ENCODE peak calls at places on chromosomes 13 and 19, in nine cellular contexts. X is lung, U is fibroblast of lung, W is transverse colon, M is psoas muscle, Q is kidney, E is heart right ventricle, V is HCT116, P is right lobe of liver. I is an unnamed sample.

GRCh38 chr19:33298146-33298911 is 4.0 kb downstream of the CEBPA start:
- DNase-seq in X (no peak), U (no peak), W (peak), M (no peak), Q (peak), E (no peak), V (no peak), P (peak), I (peak)

GRCh38 chr13:105090244-105090643 is 1445.2 kb downstream of the EFNB2 start:
- DNase-seq in X (no peak), U (no peak), W (no peak), M (no peak), Q (no peak), E (no peak), V (no peak), P (no peak), I (no peak)

GRCh38 chr13:30415430-30416030 is 6.8 kb upstream of the UBE2L5 start:
- DNase-seq in X (no peak), U (no peak), W (no peak), M (no peak), Q (no peak), E (no peak), V (no peak), P (no peak), I (no peak)

GRCh38 chr13:84609716-84610115 is 727.4 kb upstream of the SLITRK1 start:
- DNase-seq in X (no peak), U (peak), W (no peak), M (no peak), Q (no peak), E (no peak), V (no peak), P (no peak), I (no peak)

GRCh38 chr13:103067751-103068563 is 1.7 kb upstream of the SLC10A2 start:
- DNase-seq in X (no peak), U (no peak), W (peak), M (no peak), Q (no peak), E (no peak), V (no peak), P (no peak), I (no peak)

GRCh38 chr19:28136796-28137195 is 1076.2 kb downstream of the UQCRFS1 start:
- DNase-seq in X (no peak), U (no peak), W (no peak), M (no peak), Q (no peak), E (no peak), V (no peak), P (no peak), I (no peak)

GRCh38 chr19:38317104-38317612 is 1.4 kb upstream of the YIF1B start:
- DNase-seq in X (no peak), U (no peak), W (no peak), M (no peak), Q (no peak), E (no peak), V (no peak), P (no peak), I (no peak)

GRCh38 chr19:38223617-38224013 is 407 bp downstream of the DPF1 start:
- DNase-seq in X (no peak), U (no peak), W (no peak), M (no peak), Q (no peak), E (no peak), V (no peak), P (no peak), I (no peak)

GRCh38 chr13:32984857-32985626 is 31.2 kb upstream of the KL start:
- DNase-seq in X (no peak), U (no peak), W (peak), M (no peak), Q (no peak), E (no peak), V (no peak), P (no peak), I (no peak)

GRCh38 chr19:40512473-40513344 is 45.9 kb downstream of the SPTBN4 start:
- DNase-seq in X (no peak), U (no peak), W (no peak), M (no peak), Q (no peak), E (no peak), V (no peak), P (no peak), I (no peak)

GRCh38 chr19:39444598-39445257 is 654 bp upstream of the SUPT5H start:
- DNase-seq in X (no peak), U (peak), W (no peak), M (no peak), Q (no peak), E (no peak), V (no peak), P (no peak), I (no peak)

GRCh38 chr13:20049558-20050473 is 91.3 kb downstream of the ZMYM2 start:
- DNase-seq in X (no peak), U (no peak), W (no peak), M (no peak), Q (no peak), E (no peak), V (no peak), P (no peak), I (no peak)

GRCh38 chr13:112873851-112874750 is 94.9 kb upstream of the MCF2L start:
- DNase-seq in X (peak), U (peak), W (peak), M (peak), Q (peak), E (peak), V (peak), P (peak), I (peak)

GRCh38 chr19:1582201-1582600 is 10.5 kb downstream of the MBD3 start:
- DNase-seq in X (no peak), U (no peak), W (no peak), M (no peak), Q (no peak), E (no peak), V (no peak), P (no peak), I (no peak)

GRCh38 chr19:46218160-46218559 is 11.4 kb upstream of the IGFL1 start:
- DNase-seq in X (no peak), U (peak), W (no peak), M (no peak), Q (peak), E (no peak), V (peak), P (no peak), I (no peak)

GRCh38 chr19:3387645-3388589 is 21.5 kb downstream of the NFIC start:
- DNase-seq in X (peak), U (peak), W (peak), M (peak), Q (peak), E (peak), V (no peak), P (peak), I (peak)

GRCh38 chr19:2575734-2576481 is 100.0 kb downstream of the GADD45B start:
- DNase-seq in X (no peak), U (peak), W (peak), M (peak), Q (peak), E (peak), V (no peak), P (peak), I (no peak)

GRCh38 chr13:44107357-44108121 is 227.8 kb downstream of the LACC1 start:
- DNase-seq in X (no peak), U (no peak), W (no peak), M (no peak), Q (no peak), E (no peak), V (no peak), P (peak), I (no peak)

GRCh38 chr13:23574421-23574820 is 4.2 kb downstream of the TNFRSF19 start:
- DNase-seq in X (no peak), U (no peak), W (no peak), M (no peak), Q (no peak), E (no peak), V (no peak), P (no peak), I (no peak)

GRCh38 chr19:8462601-8463000 is 17.8 kb downstream of the HNRNPM start:
- DNase-seq in X (no peak), U (no peak), W (no peak), M (no peak), Q (no peak), E (no peak), V (no peak), P (no peak), I (no peak)

GRCh38 chr19:29188704-29189375 is 24.1 kb downstream of the UQCRFS1 start:
- DNase-seq in X (no peak), U (peak), W (no peak), M (peak), Q (no peak), E (no peak), V (no peak), P (no peak), I (no peak)

GRCh38 chr13:49627831-49628652 is at the start of gene ARL11:
- DNase-seq in X (peak), U (no peak), W (peak), M (peak), Q (no peak), E (peak), V (no peak), P (peak), I (no peak)

GRCh38 chr19:3335431-3336350 is 30.7 kb upstream of the NFIC start:
- DNase-seq in X (no peak), U (peak), W (peak), M (peak), Q (peak), E (peak), V (no peak), P (peak), I (no peak)

GRCh38 chr13:50950808-50951207 is 41.2 kb downstream of the RNASEH2B start:
- DNase-seq in X (no peak), U (peak), W (no peak), M (no peak), Q (no peak), E (no peak), V (no peak), P (no peak), I (no peak)

GRCh38 chr13:52356327-52356726 is 49.6 kb downstream of the THSD1 start:
- DNase-seq in X (no peak), U (peak), W (no peak), M (no peak), Q (no peak), E (no peak), V (no peak), P (no peak), I (no peak)

GRCh38 chr19:37953125-37953524 is 46.1 kb downstream of the SIPA1L3 start:
- DNase-seq in X (no peak), U (no peak), W (no peak), M (no peak), Q (no peak), E (no peak), V (no peak), P (no peak), I (no peak)

GRCh38 chr19:42467437-42467760 is 24.7 kb upstream of the CXCL17 start:
- DNase-seq in X (no peak), U (no peak), W (peak), M (no peak), Q (no peak), E (no peak), V (no peak), P (no peak), I (no peak)

GRCh38 chr19:6378036-6378435 is 2.3 kb upstream of the PSPN start:
- DNase-seq in X (no peak), U (no peak), W (no peak), M (no peak), Q (peak), E (no peak), V (no peak), P (no peak), I (no peak)

GRCh38 chr19:31350693-31351211 is 1.5 kb upstream of the TSHZ3 start:
- DNase-seq in X (no peak), U (peak), W (peak), M (peak), Q (peak), E (peak), V (no peak), P (peak), I (no peak)

GRCh38 chr13:41670873-41671443 is 213.6 kb downstream of the RGCC start:
- DNase-seq in X (no peak), U (no peak), W (no peak), M (no peak), Q (no peak), E (no peak), V (no peak), P (no peak), I (no peak)

GRCh38 chr19:39422020-39422419 is 9.6 kb downstream of the PLEKHG2 start:
- DNase-seq in X (no peak), U (no peak), W (no peak), M (no peak), Q (no peak), E (no peak), V (no peak), P (no peak), I (no peak)

GRCh38 chr19:7507884-7508283 is 8.0 kb upstream of the ZNF358 start:
- DNase-seq in X (peak), U (peak), W (peak), M (peak), Q (peak), E (peak), V (peak), P (peak), I (no peak)

GRCh38 chr13:98054301-98054700 is 88.6 kb upstream of the FARP1 start:
- DNase-seq in X (no peak), U (no peak), W (no peak), M (no peak), Q (no peak), E (no peak), V (no peak), P (no peak), I (no peak)

GRCh38 chr13:98050041-98050466 is 92.8 kb upstream of the FARP1 start:
- DNase-seq in X (no peak), U (peak), W (no peak), M (no peak), Q (no peak), E (no peak), V (no peak), P (no peak), I (no peak)

GRCh38 chr13:98048263-98048662 is 94.6 kb upstream of the FARP1 start:
- DNase-seq in X (no peak), U (no peak), W (no peak), M (no peak), Q (no peak), E (no peak), V (no peak), P (no peak), I (no peak)

GRCh38 chr13:98055623-98056022 is 87.3 kb upstream of the FARP1 start:
- DNase-seq in X (no peak), U (no peak), W (no peak), M (no peak), Q (no peak), E (no peak), V (no peak), P (no peak), I (no peak)

DNA sequence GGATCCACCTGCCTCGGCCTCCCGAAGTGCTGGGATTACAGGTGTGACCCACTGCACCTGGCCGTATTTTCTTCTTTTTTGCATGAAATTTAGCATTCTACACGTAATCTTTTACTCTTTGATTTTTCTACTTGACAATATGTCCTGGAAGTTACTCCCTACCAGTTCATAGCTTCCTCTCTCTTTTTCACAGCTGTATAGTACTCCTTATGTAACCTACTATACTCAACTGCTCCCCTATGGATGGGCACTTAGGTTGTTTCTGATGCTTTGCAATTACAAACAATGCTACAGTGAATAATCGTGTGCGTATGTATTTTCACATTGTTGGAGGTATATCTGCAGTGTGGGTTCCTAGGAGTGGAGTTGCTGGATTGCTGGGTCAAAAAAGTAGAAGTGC is 90.5 kb upstream of the FARP1 start:
- DNase-seq in X (no peak), U (no peak), W (no peak), M (no peak), Q (no peak), E (no peak), V (no peak), P (no peak), I (no peak)
- H3K27ac ChIP-seq in X (no peak), U (no peak), W (no peak), M (no peak), Q (no peak), E (no peak), V (no peak), P (no peak), I (no peak)

GRCh38 chr13:114141261-114141996 is 9.0 kb upstream of the RASA3 start:
- DNase-seq in X (no peak), U (no peak), W (no peak), M (no peak), Q (peak), E (no peak), V (no peak), P (peak), I (no peak)
- H3K4me3 ChIP-seq in X (no peak), U (no peak), W (no peak), M (no peak), Q (no peak), E (no peak), V (no peak), P (no peak), I (no peak)

GRCh38 chr13:78659450-78660110 is 625 bp upstream of the OBI1 start:
- DNase-seq in X (no peak), U (no peak), W (no peak), M (no peak), Q (no peak), E (no peak), V (no peak), P (no peak), I (no peak)

GRCh38 chr13:78658630-78659449 is at the start of gene OBI1:
- DNase-seq in X (peak), U (peak), W (peak), M (peak), Q (peak), E (peak), V (peak), P (peak), I (peak)

GRCh38 chr13:78657699-78658629 is 991 bp downstream of the OBI1 start:
- DNase-seq in X (no peak), U (peak), W (no peak), M (no peak), Q (no peak), E (no peak), V (no peak), P (no peak), I (no peak)

GRCh38 chr13:78662467-78662866 is 3.5 kb upstream of the OBI1 start:
- DNase-seq in X (no peak), U (no peak), W (no peak), M (no peak), Q (no peak), E (no peak), V (no peak), P (no peak), I (no peak)

DNA sequence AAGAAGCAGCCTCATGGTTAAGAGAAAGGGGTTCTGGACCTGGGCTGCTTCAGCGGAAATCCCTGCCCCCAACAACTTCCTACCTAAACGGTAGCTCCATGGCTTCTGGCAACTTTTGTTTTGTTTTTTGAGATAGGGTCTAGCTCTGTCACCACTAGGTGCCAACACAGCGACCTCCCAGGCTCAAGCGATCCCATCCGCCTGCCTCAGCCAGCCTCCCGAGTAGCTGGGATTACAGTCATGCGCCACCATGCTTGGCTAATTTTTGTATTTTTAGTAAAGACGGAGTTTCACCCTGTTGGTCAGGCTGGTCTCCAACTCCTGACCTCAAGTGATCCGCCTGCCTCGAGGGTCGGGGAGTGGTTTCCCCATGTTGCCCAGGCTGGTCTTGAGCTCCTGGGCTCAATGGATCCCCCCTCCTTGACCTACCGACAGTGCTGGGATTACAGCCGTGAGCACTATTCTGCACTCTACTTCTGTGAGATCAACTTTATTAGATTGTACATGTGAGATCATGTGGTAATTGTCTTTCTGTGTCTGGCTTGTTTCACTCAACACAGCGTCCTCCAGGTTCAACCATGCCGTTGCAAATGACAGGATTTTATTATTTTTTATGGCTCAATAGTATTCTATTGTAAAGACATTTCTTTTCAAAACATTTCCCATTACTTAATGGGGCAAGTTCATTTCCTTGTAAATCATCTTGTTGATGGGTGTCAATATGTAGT is 1.3 kb upstream of the OBI1 start:
- DNase-seq in X (no peak), U (peak), W (peak), M (peak), Q (peak), E (no peak), V (no peak), P (no peak), I (no peak)
- TF ChIP-seq CTCF in X (no peak), U (no peak), W (no peak), M (no peak), Q (no peak), E (no peak), V (no peak), P (no peak), I (no peak)

GRCh38 chr19:51729781-51730180 is 6.0 kb upstream of the HAS1 start:
- DNase-seq in X (no peak), U (no peak), W (no peak), M (no peak), Q (no peak), E (no peak), V (no peak), P (no peak), I (no peak)

GRCh38 chr19:51724543-51724942 is 752 bp upstream of the HAS1 start:
- DNase-seq in X (no peak), U (no peak), W (no peak), M (peak), Q (no peak), E (no peak), V (no peak), P (no peak), I (no peak)

GRCh38 chr19:51722492-51722891 is 1.3 kb downstream of the HAS1 start:
- DNase-seq in X (no peak), U (no peak), W (no peak), M (no peak), Q (no peak), E (no peak), V (no peak), P (no peak), I (no peak)

GRCh38 chr19:51727349-51727880 is 3.6 kb upstream of the HAS1 start:
- DNase-seq in X (no peak), U (peak), W (no peak), M (no peak), Q (no peak), E (no peak), V (no peak), P (no peak), I (peak)

GRCh38 chr19:51726049-51726448 is 2.3 kb upstream of the HAS1 start:
- DNase-seq in X (no peak), U (peak), W (peak), M (peak), Q (no peak), E (peak), V (no peak), P (no peak), I (peak)
- H3K27ac ChIP-seq in X (no peak), U (peak), W (no peak), M (no peak), Q (no peak), E (no peak), V (no peak), P (no peak), I (peak)

DNA sequence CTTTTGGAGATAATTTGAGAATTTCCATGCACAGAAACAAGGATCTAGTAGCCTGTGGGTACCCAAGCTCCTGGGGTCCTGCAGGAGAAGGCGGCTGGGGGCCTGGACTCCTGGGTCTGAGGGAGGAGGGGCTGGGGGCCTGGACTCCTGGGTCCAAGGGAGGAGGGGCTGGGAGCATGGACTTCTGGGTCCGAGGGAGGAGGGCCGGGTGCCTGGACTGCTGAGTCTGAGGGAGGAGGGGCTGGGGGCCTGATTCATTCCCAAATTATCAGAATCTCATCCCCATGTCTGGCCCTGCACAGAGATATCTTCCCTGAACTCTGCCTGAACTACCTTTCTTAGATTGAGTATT is 520 bp upstream of the RDH13 start:
- DNase-seq in X (no peak), U (no peak), W (no peak), M (no peak), Q (peak), E (no peak), V (no peak), P (no peak), I (no peak)
- H3K4me3 ChIP-seq in X (no peak), U (peak), W (no peak), M (peak), Q (peak), E (peak), V (no peak), P (no peak), I (peak)

GRCh38 chr19:9885077-9885552 is 50.0 kb downstream of the PIN1 start:
- DNase-seq in X (peak), U (peak), W (no peak), M (peak), Q (no peak), E (peak), V (no peak), P (no peak), I (peak)
- TF ChIP-seq CTCF in X (no peak), U (peak), W (no peak), M (peak), Q (no peak), E (no peak), V (peak), P (peak), I (peak)